ENCODE peak calls at places on chromosomes 1 and 21, in five cellular contexts. C is ovary, K is PC-9, Q is NT2/D1, V is psoas muscle. R is an unnamed sample. For H3K36me3, the result is how much of the 10 kb centered on the place peaks cover.

GRCh38 chr1:225820522-225821120 is 10.7 kb downstream of the EPHX1 start:
- DNase-seq in V (no peak), K (no peak), Q (no peak), C (no peak), R (no peak)

GRCh38 chr1:84253891-84254290 is 47.6 kb upstream of the SAMD13 start:
- DNase-seq in V (peak), Q (no peak), C (no peak), K (peak), R (no peak)

GRCh38 chr1:62953643-62954042 is 169.7 kb downstream of the ATG4C start:
- DNase-seq in C (no peak), K (no peak), V (no peak), Q (no peak), R (no peak)

GRCh38 chr1:205284420-205285144 is 37.0 kb downstream of the NUAK2 start:
- DNase-seq in V (peak), Q (peak), K (peak), C (peak), R (peak)

GRCh38 chr1:92475029-92475428 is 11.7 kb downstream of the GFI1 start:
- DNase-seq in K (no peak), C (no peak), Q (no peak), V (no peak), R (no peak)

GRCh38 chr1:197619008-197619640 is 156.2 kb downstream of the DENND1B start:
- DNase-seq in C (no peak), V (no peak), K (no peak), Q (no peak), R (no peak)

GRCh38 chr1:89939059-89939570 is 55.8 kb upstream of the ZNF326 start:
- DNase-seq in V (no peak), K (no peak), Q (no peak), C (no peak), R (no peak)

GRCh38 chr1:109369167-109369746 is 28.5 kb downstream of the SORT1 start:
- DNase-seq in K (no peak), C (no peak), V (no peak), Q (no peak), R (no peak)

GRCh38 chr1:24156542-24157260 is 13.8 kb upstream of the IL22RA1 start:
- DNase-seq in C (no peak), V (no peak), K (no peak), Q (no peak), R (no peak)

GRCh38 chr1:30668546-30669327 is 54.6 kb downstream of the MATN1 start:
- DNase-seq in V (no peak), C (no peak), Q (no peak), K (no peak), R (no peak)

GRCh38 chr1:36297062-36297461 is 9.1 kb upstream of the SH3D21 start:
- DNase-seq in C (no peak), Q (no peak), K (no peak), V (no peak), R (no peak)
- H3K36me3 ChIP-seq in C (under half), Q (half or more), K (under half), V (under half), R (under half)

GRCh38 chr1:117964290-117965038 is 34.9 kb downstream of the WDR3 start:
- DNase-seq in C (no peak), Q (no peak), K (no peak), V (no peak), R (no peak)

DNA sequence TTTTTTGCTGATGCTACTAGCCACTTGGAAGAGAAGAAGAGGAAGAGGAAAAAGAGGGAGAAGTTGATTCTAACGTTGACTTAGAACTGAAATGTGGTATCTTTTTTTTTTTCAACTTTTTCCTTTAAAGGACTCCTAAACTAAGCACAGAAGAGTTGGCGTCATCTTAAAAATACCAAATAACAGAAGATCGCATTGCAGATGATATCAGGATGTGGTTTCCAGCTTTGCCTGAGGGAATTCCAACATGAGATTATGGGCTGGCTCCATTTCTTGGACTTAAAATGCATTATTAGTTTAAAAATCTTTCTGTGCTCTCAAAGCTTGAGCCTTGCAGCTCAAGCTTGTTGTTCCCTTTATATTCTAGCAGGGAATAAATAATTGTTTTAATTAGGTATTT is 29.8 kb downstream of the WDR3 start:
- DNase-seq in K (no peak), C (no peak), Q (no peak), V (no peak), R (no peak)
- H3K36me3 ChIP-seq in K (half or more), C (under half), Q (half or more), V (under half), R (half or more)

GRCh38 chr21:20343186-20343585 is 655.0 kb upstream of the NCAM2 start:
- DNase-seq in K (no peak), Q (no peak), C (no peak), V (no peak), R (no peak)
- H3K36me3 ChIP-seq in K (under half), Q (under half), C (under half), V (under half), R (under half)

DNA sequence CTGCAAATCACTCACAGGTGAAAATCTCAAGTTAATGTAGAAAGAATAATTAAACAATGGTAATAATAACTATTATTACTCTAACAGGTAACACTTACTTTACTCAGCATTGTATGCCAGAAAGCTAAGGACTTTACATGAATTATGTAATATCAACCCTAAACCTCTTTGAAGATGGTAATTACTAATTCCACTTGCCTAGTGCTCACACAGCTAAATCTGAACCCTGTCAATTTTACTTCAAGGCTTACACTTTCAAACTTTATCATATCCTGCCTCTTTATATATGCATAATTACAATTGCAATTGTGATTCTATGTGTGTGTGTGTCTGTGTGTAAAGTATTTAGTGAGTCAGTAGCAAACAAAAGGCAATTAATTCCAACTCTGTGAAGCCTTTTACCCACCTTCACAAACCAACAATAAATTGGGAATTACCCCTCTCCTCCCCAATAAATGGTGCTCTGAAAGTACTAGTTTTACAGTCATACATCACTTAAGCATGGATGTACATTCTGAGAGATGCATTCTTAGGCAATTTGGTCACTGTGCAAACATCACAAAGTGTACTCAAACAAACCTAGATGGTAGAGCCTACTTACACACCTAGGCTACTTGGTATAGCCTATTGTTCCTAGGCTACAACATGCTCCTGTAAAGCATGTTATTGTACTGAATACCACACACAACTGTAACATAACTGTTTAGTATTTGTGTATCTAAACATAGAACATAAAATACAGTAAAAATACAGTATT is 5.9 kb downstream of the ZNF644 start:
- DNase-seq in Q (no peak), V (no peak), K (no peak), C (no peak), R (no peak)
- H3K36me3 ChIP-seq in Q (half or more), V (under half), K (half or more), C (under half), R (under half)

GRCh38 chr21:34899302-34899701 is 149.8 kb downstream of the RUNX1 start:
- DNase-seq in C (no peak), Q (no peak), K (no peak), V (no peak), R (no peak)
- H3K36me3 ChIP-seq in C (under half), Q (under half), K (under half), V (under half), R (under half)

GRCh38 chr1:19163261-19163660 is 46.8 kb downstream of the UBR4 start:
- DNase-seq in V (no peak), C (peak), K (no peak), Q (no peak), R (no peak)
- H3K36me3 ChIP-seq in V (under half), C (under half), K (under half), Q (half or more), R (half or more)

GRCh38 chr1:6603424-6603850 is 768 bp upstream of the KLHL21 start:
- DNase-seq in K (peak), Q (no peak), C (peak), V (peak), R (peak)

GRCh38 chr1:6600410-6601048 is 2.1 kb downstream of the KLHL21 start:
- DNase-seq in K (peak), C (peak), V (no peak), Q (no peak), R (no peak)

GRCh38 chr1:6602669-6603423 is at the start of gene KLHL21:
- DNase-seq in K (peak), Q (no peak), C (peak), V (peak), R (peak)

GRCh38 chr1:6601049-6601864 is 1.4 kb downstream of the KLHL21 start:
- DNase-seq in K (peak), V (peak), Q (no peak), C (peak), R (no peak)

GRCh38 chr1:6601865-6602668 is 602 bp downstream of the KLHL21 start:
- DNase-seq in Q (no peak), V (peak), K (peak), C (peak), R (peak)
- H3K36me3 ChIP-seq in Q (under half), V (under half), K (under half), C (under half), R (under half)